ENCODE peak calls at places on chromosome 17, in five cellular contexts. N is PC-9, Q is IMR-90, O is endothelial cell of umbilical vein, C is tibial nerve. A is an unnamed sample.

GRCh38 chr17:51650202-51650601 is 389.9 kb downstream of the UTP18 start:
- DNase-seq in N (no peak), Q (no peak), C (no peak), O (no peak), A (no peak)

GRCh38 chr17:6096201-6097004 is 26.2 kb downstream of the WSCD1 start:
- DNase-seq in C (no peak), Q (no peak), N (no peak), O (no peak), A (no peak)

GRCh38 chr17:19321481-19322128 is 40.9 kb downstream of the B9D1 start:
- DNase-seq in Q (no peak), N (no peak), O (no peak), C (no peak), A (no peak)

GRCh38 chr17:29368926-29369325 is 21.2 kb upstream of the TAOK1 start:
- DNase-seq in N (no peak), Q (peak; percentile 40), C (no peak), O (no peak), A (peak; percentile 54)

GRCh38 chr17:55571095-55571494 is 59.8 kb upstream of the SMIM36 start:
- DNase-seq in N (no peak), Q (peak; percentile 58), C (no peak), O (no peak), A (no peak)

GRCh38 chr17:58039975-58040374 is 32.9 kb upstream of the SRSF1 start:
- DNase-seq in N (no peak), Q (no peak), O (no peak), C (no peak), A (no peak)

GRCh38 chr17:39080416-39081179 is 70.8 kb downstream of the PLXDC1 start:
- DNase-seq in Q (peak; percentile 52), N (no peak), O (no peak), C (no peak), A (no peak)

GRCh38 chr17:62800580-62800979 is 7.5 kb downstream of the MARCHF10 start:
- DNase-seq in Q (peak; percentile 63), O (no peak), N (peak; percentile 98), C (no peak), A (no peak)

GRCh38 chr17:29155966-29156338 is 24.2 kb downstream of the MYO18A start:
- DNase-seq in O (peak; percentile 69), N (no peak), Q (peak; percentile 68), C (no peak), A (no peak)

GRCh38 chr17:19773534-19773933 is 25.4 kb upstream of the ALDH3A1 start:
- DNase-seq in O (no peak), N (no peak), Q (no peak), C (no peak), A (no peak)

GRCh38 chr17:38554430-38555350 is 51.1 kb downstream of the SRCIN1 start:
- DNase-seq in C (no peak), N (peak; percentile 60), O (no peak), Q (peak; percentile 14), A (no peak)

GRCh38 chr17:55731586-55732250 is 9.1 kb upstream of the TMEM100 start:
- DNase-seq in Q (peak; percentile 36), O (no peak), N (no peak), C (peak; percentile 54), A (no peak)

GRCh38 chr17:51045616-51046526 is 74.8 kb downstream of the SPAG9 start:
- DNase-seq in O (no peak), N (no peak), Q (no peak), C (no peak), A (no peak)

GRCh38 chr17:31394544-31394943 is 3.1 kb downstream of the RAB11FIP4 start:
- DNase-seq in N (no peak), Q (peak; percentile 77), C (no peak), O (peak; percentile 64), A (no peak)

GRCh38 chr17:7703584-7704574 is 1.1 kb upstream of the EFNB3 start:
- DNase-seq in O (peak; percentile 22), Q (no peak), C (no peak), N (no peak), A (no peak)

GRCh38 chr17:6446516-6447100 is 2.4 kb downstream of the PIMREG start:
- DNase-seq in C (no peak), O (no peak), N (no peak), Q (no peak), A (no peak)

GRCh38 chr17:72332367-72332766 is 211.5 kb downstream of the SOX9 start:
- DNase-seq in O (no peak), N (no peak), Q (peak; percentile 27), C (no peak), A (no peak)

GRCh38 chr17:30341703-30342102 is 7.8 kb upstream of the TMIGD1 start:
- DNase-seq in N (no peak), Q (no peak), C (no peak), O (peak; percentile 8), A (no peak)

GRCh38 chr17:1186923-1187771 is 7.4 kb upstream of the ABR start:
- DNase-seq in N (peak; percentile 63), Q (peak; percentile 84), C (peak; percentile 54), O (peak; percentile 84), A (peak; percentile 98)

GRCh38 chr17:15101175-15101574 is 164.0 kb downstream of the PMP22 start:
- DNase-seq in C (no peak), Q (no peak), O (no peak), N (no peak), A (no peak)

GRCh38 chr17:53006006-53006405 is 816.7 kb upstream of the KIF2B start:
- DNase-seq in O (no peak), Q (no peak), C (no peak), N (no peak), A (no peak)

GRCh38 chr17:73639926-73640325 is 4.3 kb downstream of the SDK2 start:
- DNase-seq in C (no peak), Q (no peak), O (no peak), N (no peak), A (no peak)

GRCh38 chr17:66135219-66135618 is 56.7 kb downstream of the CEP112 start:
- DNase-seq in C (no peak), Q (no peak), N (no peak), O (no peak), A (no peak)

GRCh38 chr17:67637901-67638641 is 79.7 kb upstream of the NOL11 start:
- DNase-seq in N (peak; percentile 98), Q (no peak), O (no peak), C (no peak), A (peak; percentile 61)

GRCh38 chr17:78316115-78316866 is 43.6 kb downstream of the SOCS3 start:
- DNase-seq in N (no peak), O (no peak), C (no peak), Q (no peak), A (no peak)
- H3K4me3 ChIP-seq in N (peak overlapping the region; percentile 55), O (no peak overlapping the region), C (no peak overlapping the region), Q (no peak overlapping the region), A (peak overlapping the region; percentile 7)

GRCh38 chr17:64328875-64329405 is 61.7 kb downstream of the PECAM1 start:
- DNase-seq in Q (no peak), O (peak; percentile 44), C (no peak), N (no peak), A (no peak)
- H3K4me1 ChIP-seq in Q (peaks cover 2% of the 10 kb centered on the region), O (peaks cover 79% of the 10 kb centered on the region), C (no peaks in the 10 kb centered on the region), N (peaks cover 88% of the 10 kb centered on the region), A (peaks cover 51% of the 10 kb centered on the region)

GRCh38 chr17:43789482-43789881 is 9.2 kb downstream of the CFAP97D1 start:
- DNase-seq in N (no peak), C (no peak), O (no peak), Q (no peak), A (no peak)

GRCh38 chr17:43784628-43785101 is 4.4 kb downstream of the CFAP97D1 start:
- DNase-seq in O (no peak), Q (peak; percentile 83), N (no peak), C (no peak), A (no peak)

GRCh38 chr17:43791589-43791988 is 11.4 kb downstream of the CFAP97D1 start:
- DNase-seq in N (peak; percentile 71), O (peak; percentile 40), C (no peak), Q (peak; percentile 49), A (no peak)

GRCh38 chr17:43787728-43788127 is 7.5 kb downstream of the CFAP97D1 start:
- DNase-seq in Q (no peak), C (no peak), N (no peak), O (no peak), A (no peak)

GRCh38 chr17:43790311-43790940 is 10.2 kb downstream of the CFAP97D1 start:
- DNase-seq in C (no peak), O (no peak), N (no peak), Q (no peak), A (no peak)
- TF ChIP-seq CTCF in C (no peak), O (peak; percentile 21), N (peak; percentile 41), Q (peak; percentile 26), A (no peak)

GRCh38 chr17:81923302-81924260 is 4.0 kb downstream of the MAFG start:
- DNase-seq in C (peak; percentile 36), Q (peak; percentile 72), N (peak; percentile 89), O (no peak), A (peak; percentile 95)

GRCh38 chr17:81921996-81922565 is 4.1 kb upstream of the SIRT7 start:
- DNase-seq in Q (no peak), O (no peak), N (no peak), C (no peak), A (no peak)

GRCh38 chr17:81921531-81921862 is 3.5 kb upstream of the SIRT7 start:
- DNase-seq in Q (no peak), N (no peak), O (no peak), C (no peak), A (no peak)

GRCh38 chr17:81920612-81921530 is 2.9 kb upstream of the SIRT7 start:
- DNase-seq in C (no peak), Q (no peak), N (no peak), O (no peak), A (no peak)

GRCh38 chr17:81922566-81923301 is 4.8 kb upstream of the SIRT7 start:
- DNase-seq in Q (no peak), O (no peak), C (no peak), N (no peak), A (no peak)
- H3K4me3 ChIP-seq in Q (no peak overlapping the region), O (no peak overlapping the region), C (no peak overlapping the region), N (peak overlapping the region; percentile 48), A (peak overlapping the region; percentile 98)

GRCh38 chr17:45291170-45291805 is 25.5 kb downstream of the MAP3K14 start:
- DNase-seq in O (no peak), Q (no peak), C (no peak), N (no peak), A (no peak)

GRCh38 chr17:45292696-45293412 is 24.0 kb downstream of the MAP3K14 start:
- DNase-seq in O (no peak), N (no peak), Q (no peak), C (no peak), A (no peak)

GRCh38 chr17:45289316-45290268 is 27.2 kb downstream of the MAP3K14 start:
- DNase-seq in N (no peak), O (no peak), Q (no peak), C (no peak), A (peak; percentile 73)

GRCh38 chr17:45288825-45289224 is 26.9 kb upstream of the SPATA32 start:
- DNase-seq in Q (no peak), O (no peak), C (no peak), N (no peak), A (no peak)

GRCh38 chr17:45290269-45290765 is 26.5 kb downstream of the MAP3K14 start:
- DNase-seq in C (no peak), N (no peak), Q (no peak), O (no peak), A (no peak)
- H3K4me1 ChIP-seq in C (no peaks in the 10 kb centered on the region), N (peaks cover 32% of the 10 kb centered on the region), Q (peaks cover 35% of the 10 kb centered on the region), O (peaks cover 27% of the 10 kb centered on the region), A (peaks cover 65% of the 10 kb centered on the region)

A was measured in left lung.